ENCODE peak calls at places on chromosome 13, in eight cellular contexts. One of them, this sample, is unnamed.

GRCh38 chr13:112728375-112729126 is 38.7 kb downstream of the ATP11A start:
- DNase-seq in body of pancreas: no peak
- DNase-seq in tibial nerve: no peak
- DNase-seq in uterus: no peak
- DNase-seq in stomach: no peak
- DNase-seq in adrenal gland: no peak
- DNase-seq in prostate gland: no peak
- DNase-seq in right lobe of liver: no peak
- DNase-seq in this sample: no peak

GRCh38 chr13:41352935-41353801 is 42.1 kb downstream of the NAA16 start:
- DNase-seq in body of pancreas: peak; percentile 24
- DNase-seq in tibial nerve: peak; percentile 41
- DNase-seq in uterus: no peak
- DNase-seq in stomach: no peak
- DNase-seq in adrenal gland: peak; percentile 42
- DNase-seq in prostate gland: no peak
- DNase-seq in right lobe of liver: no peak
- DNase-seq in this sample: no peak

GRCh38 chr13:85549819-85550218 is 249.4 kb downstream of the SLITRK6 start:
- DNase-seq in body of pancreas: no peak
- DNase-seq in tibial nerve: no peak
- DNase-seq in uterus: no peak
- DNase-seq in stomach: no peak
- DNase-seq in adrenal gland: no peak
- DNase-seq in prostate gland: no peak
- DNase-seq in right lobe of liver: no peak
- DNase-seq in this sample: no peak

GRCh38 chr13:111862836-111863815 is 203.8 kb upstream of the SOX1 start:
- DNase-seq in body of pancreas: no peak
- DNase-seq in tibial nerve: no peak
- DNase-seq in uterus: no peak
- DNase-seq in stomach: no peak
- DNase-seq in adrenal gland: no peak
- DNase-seq in prostate gland: no peak
- DNase-seq in right lobe of liver: peak; percentile 28
- DNase-seq in this sample: no peak

GRCh38 chr13:101514695-101515275 is 62.3 kb downstream of the ITGBL1 start:
- DNase-seq in body of pancreas: peak; percentile 29
- DNase-seq in tibial nerve: peak; percentile 81
- DNase-seq in uterus: no peak
- DNase-seq in stomach: no peak
- DNase-seq in adrenal gland: peak; percentile 30
- DNase-seq in prostate gland: no peak
- DNase-seq in right lobe of liver: peak; percentile 53
- DNase-seq in this sample: no peak

GRCh38 chr13:98385591-98385990 is 191.3 kb downstream of the STK24 start:
- DNase-seq in body of pancreas: no peak
- DNase-seq in tibial nerve: no peak
- DNase-seq in uterus: no peak
- DNase-seq in stomach: no peak
- DNase-seq in adrenal gland: no peak
- DNase-seq in prostate gland: no peak
- DNase-seq in right lobe of liver: no peak
- DNase-seq in this sample: no peak

GRCh38 chr13:100423375-100423774 is 165.2 kb downstream of the GGACT start:
- DNase-seq in body of pancreas: no peak
- DNase-seq in tibial nerve: no peak
- DNase-seq in uterus: no peak
- DNase-seq in stomach: no peak
- DNase-seq in adrenal gland: no peak
- DNase-seq in prostate gland: no peak
- DNase-seq in right lobe of liver: no peak
- DNase-seq in this sample: no peak

GRCh38 chr13:113800576-113800926 is 41.5 kb downstream of the TMEM255B start:
- DNase-seq in body of pancreas: no peak
- DNase-seq in tibial nerve: no peak
- DNase-seq in uterus: no peak
- DNase-seq in stomach: no peak
- DNase-seq in adrenal gland: no peak
- DNase-seq in prostate gland: no peak
- DNase-seq in right lobe of liver: no peak
- DNase-seq in this sample: no peak

GRCh38 chr13:112177889-112178288 is 110.9 kb downstream of the SOX1 start:
- DNase-seq in body of pancreas: no peak
- DNase-seq in tibial nerve: no peak
- DNase-seq in uterus: no peak
- DNase-seq in stomach: no peak
- DNase-seq in adrenal gland: no peak
- DNase-seq in prostate gland: no peak
- DNase-seq in right lobe of liver: peak; percentile 6
- DNase-seq in this sample: no peak

GRCh38 chr13:30607908-30608307 is 9.8 kb upstream of the USPL1 start:
- DNase-seq in body of pancreas: no peak
- DNase-seq in tibial nerve: no peak
- DNase-seq in uterus: no peak
- DNase-seq in stomach: peak; percentile 34
- DNase-seq in adrenal gland: no peak
- DNase-seq in prostate gland: no peak
- DNase-seq in right lobe of liver: no peak
- DNase-seq in this sample: no peak

GRCh38 chr13:98912846-98913245 is 65.0 kb downstream of the DOCK9 start:
- DNase-seq in body of pancreas: no peak
- DNase-seq in tibial nerve: no peak
- DNase-seq in uterus: no peak
- DNase-seq in stomach: no peak
- DNase-seq in adrenal gland: no peak
- DNase-seq in prostate gland: no peak
- DNase-seq in right lobe of liver: no peak
- DNase-seq in this sample: no peak

GRCh38 chr13:110027470-110028240 is 241.3 kb upstream of the IRS2 start:
- DNase-seq in body of pancreas: no peak
- DNase-seq in tibial nerve: no peak
- DNase-seq in uterus: no peak
- DNase-seq in stomach: no peak
- DNase-seq in adrenal gland: no peak
- DNase-seq in prostate gland: no peak
- DNase-seq in right lobe of liver: no peak
- DNase-seq in this sample: no peak

GRCh38 chr13:42707596-42707995 is 73.8 kb upstream of the FAM216B start:
- DNase-seq in body of pancreas: no peak
- DNase-seq in tibial nerve: no peak
- DNase-seq in uterus: no peak
- DNase-seq in stomach: no peak
- DNase-seq in adrenal gland: no peak
- DNase-seq in prostate gland: no peak
- DNase-seq in right lobe of liver: no peak
- DNase-seq in this sample: no peak

GRCh38 chr13:50149143-50149703 is 134.0 kb downstream of the KCNRG start:
- DNase-seq in body of pancreas: no peak
- DNase-seq in tibial nerve: no peak
- DNase-seq in uterus: no peak
- DNase-seq in stomach: no peak
- DNase-seq in adrenal gland: no peak
- DNase-seq in prostate gland: no peak
- DNase-seq in right lobe of liver: no peak
- DNase-seq in this sample: no peak

GRCh38 chr13:55062662-55063061 is 2034.0 kb downstream of the OLFM4 start:
- DNase-seq in body of pancreas: no peak
- DNase-seq in tibial nerve: no peak
- DNase-seq in uterus: no peak
- DNase-seq in stomach: no peak
- DNase-seq in adrenal gland: no peak
- DNase-seq in prostate gland: no peak
- DNase-seq in right lobe of liver: no peak
- DNase-seq in this sample: no peak

GRCh38 chr13:111516712-111517640 is 196.5 kb downstream of the TEX29 start:
- DNase-seq in body of pancreas: no peak
- DNase-seq in tibial nerve: no peak
- DNase-seq in uterus: no peak
- DNase-seq in stomach: no peak
- DNase-seq in adrenal gland: no peak
- DNase-seq in prostate gland: no peak
- DNase-seq in right lobe of liver: no peak
- DNase-seq in this sample: no peak

GRCh38 chr13:110915874-110916670 is 1.2 kb upstream of the ANKRD10 start:
- DNase-seq in body of pancreas: no peak
- DNase-seq in tibial nerve: no peak
- DNase-seq in uterus: no peak
- DNase-seq in stomach: no peak
- DNase-seq in adrenal gland: no peak
- DNase-seq in prostate gland: no peak
- DNase-seq in right lobe of liver: no peak
- DNase-seq in this sample: no peak

GRCh38 chr13:110471833-110472162 is 89.7 kb downstream of the RAB20 start:
- DNase-seq in body of pancreas: peak; percentile 29
- DNase-seq in tibial nerve: peak; percentile 53
- DNase-seq in uterus: no peak
- DNase-seq in stomach: peak; percentile 35
- DNase-seq in adrenal gland: peak; percentile 71
- DNase-seq in prostate gland: no peak
- DNase-seq in right lobe of liver: peak; percentile 58
- DNase-seq in this sample: peak; percentile 68

GRCh38 chr13:100848304-100848703 is 173.7 kb upstream of the TMTC4 start:
- DNase-seq in body of pancreas: no peak
- DNase-seq in tibial nerve: no peak
- DNase-seq in uterus: no peak
- DNase-seq in stomach: no peak
- DNase-seq in adrenal gland: no peak
- DNase-seq in prostate gland: no peak
- DNase-seq in right lobe of liver: no peak
- DNase-seq in this sample: no peak

GRCh38 chr13:108176685-108177274 is 38.6 kb downstream of the LIG4 start:
- DNase-seq in body of pancreas: peak; percentile 70
- DNase-seq in tibial nerve: peak; percentile 34
- DNase-seq in uterus: no peak
- DNase-seq in stomach: peak; percentile 31
- DNase-seq in adrenal gland: peak; percentile 47
- DNase-seq in prostate gland: no peak
- DNase-seq in right lobe of liver: no peak
- DNase-seq in this sample: no peak

GRCh38 chr13:65787087-65787486 is 1443.0 kb downstream of the PCDH9 start:
- DNase-seq in body of pancreas: no peak
- DNase-seq in tibial nerve: no peak
- DNase-seq in uterus: no peak
- DNase-seq in stomach: no peak
- DNase-seq in adrenal gland: no peak
- DNase-seq in prostate gland: no peak
- DNase-seq in right lobe of liver: no peak
- DNase-seq in this sample: no peak

GRCh38 chr13:44306401-44307192 is 67.0 kb upstream of the SERP2 start:
- DNase-seq in body of pancreas: no peak
- DNase-seq in tibial nerve: peak; percentile 37
- DNase-seq in uterus: peak; percentile 87
- DNase-seq in stomach: peak; percentile 77
- DNase-seq in adrenal gland: peak; percentile 62
- DNase-seq in prostate gland: peak; percentile 74
- DNase-seq in right lobe of liver: no peak
- DNase-seq in this sample: no peak
- H3K4me1 ChIP-seq in body of pancreas: peaks cover 7% of the 10 kb centered on the region
- H3K4me1 ChIP-seq in tibial nerve: peaks cover 25% of the 10 kb centered on the region
- H3K4me1 ChIP-seq in uterus: peaks cover 20% of the 10 kb centered on the region
- H3K4me1 ChIP-seq in stomach: peaks cover 62% of the 10 kb centered on the region
- H3K4me1 ChIP-seq in adrenal gland: no peaks in the 10 kb centered on the region
- H3K4me1 ChIP-seq in prostate gland: peaks cover 24% of the 10 kb centered on the region
- H3K4me1 ChIP-seq in right lobe of liver: peaks cover 6% of the 10 kb centered on the region
- H3K4me1 ChIP-seq in this sample: peaks cover 53% of the 10 kb centered on the region

GRCh38 chr13:57629821-57630235 is 1.7 kb upstream of the PCDH17 start:
- DNase-seq in body of pancreas: peak; percentile 93
- DNase-seq in tibial nerve: peak; percentile 65
- DNase-seq in uterus: peak; percentile 74
- DNase-seq in stomach: peak; percentile 67
- DNase-seq in adrenal gland: peak; percentile 86
- DNase-seq in prostate gland: no peak
- DNase-seq in right lobe of liver: peak; percentile 72
- DNase-seq in this sample: peak; percentile 42
- TF ChIP-seq POLR2A in body of pancreas: peak; percentile 68
- TF ChIP-seq POLR2A in tibial nerve: peak; percentile 24
- TF ChIP-seq POLR2A in uterus: peak; percentile 94
- TF ChIP-seq POLR2A in stomach: no peak
- TF ChIP-seq POLR2A in adrenal gland: peak; percentile 95
- TF ChIP-seq POLR2A in prostate gland: no peak
- TF ChIP-seq POLR2A in right lobe of liver: peak; percentile 65
- TF ChIP-seq POLR2A in this sample: peak; percentile 79

GRCh38 chr13:23512762-23513395 is 57.3 kb upstream of the TNFRSF19 start:
- DNase-seq in body of pancreas: no peak
- DNase-seq in tibial nerve: no peak
- DNase-seq in uterus: no peak
- DNase-seq in stomach: no peak
- DNase-seq in adrenal gland: no peak
- DNase-seq in prostate gland: no peak
- DNase-seq in right lobe of liver: no peak
- DNase-seq in this sample: no peak
- TF ChIP-seq CTCF in body of pancreas: no peak
- TF ChIP-seq CTCF in tibial nerve: no peak
- TF ChIP-seq CTCF in uterus: no peak
- TF ChIP-seq CTCF in stomach: no peak
- TF ChIP-seq CTCF in adrenal gland: no peak
- TF ChIP-seq CTCF in prostate gland: no peak
- TF ChIP-seq CTCF in right lobe of liver: no peak
- TF ChIP-seq CTCF in this sample: no peak

DNA sequence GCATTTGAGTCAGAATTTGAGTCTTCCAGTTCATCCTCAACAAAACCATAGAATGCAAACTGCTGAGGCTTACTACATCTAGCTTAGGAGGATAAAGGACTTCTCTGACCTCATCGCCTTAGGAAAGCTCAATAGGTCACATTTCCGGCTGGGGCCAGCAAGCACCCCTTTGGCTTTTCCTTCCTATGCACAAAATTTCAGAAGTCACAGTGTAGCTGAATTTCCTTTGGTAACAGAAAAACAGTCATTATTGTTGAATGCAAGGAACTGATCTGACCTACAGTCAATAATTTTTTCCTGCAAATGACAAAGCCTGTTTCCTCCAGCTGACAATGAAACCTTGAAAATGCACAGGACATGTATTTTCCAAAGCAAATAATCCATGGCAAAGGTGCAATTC is 32.8 kb upstream of the LRCH1 start:
- DNase-seq in body of pancreas: no peak
- DNase-seq in tibial nerve: no peak
- DNase-seq in uterus: no peak
- DNase-seq in stomach: no peak
- DNase-seq in adrenal gland: no peak
- DNase-seq in prostate gland: no peak
- DNase-seq in right lobe of liver: no peak
- DNase-seq in this sample: no peak
- H3K4me1 ChIP-seq in body of pancreas: no peaks in the 10 kb centered on the region
- H3K4me1 ChIP-seq in tibial nerve: peaks cover 21% of the 10 kb centered on the region
- H3K4me1 ChIP-seq in uterus: no peaks in the 10 kb centered on the region
- H3K4me1 ChIP-seq in stomach: no peaks in the 10 kb centered on the region
- H3K4me1 ChIP-seq in adrenal gland: no peaks in the 10 kb centered on the region
- H3K4me1 ChIP-seq in prostate gland: no peaks in the 10 kb centered on the region
- H3K4me1 ChIP-seq in right lobe of liver: no peaks in the 10 kb centered on the region
- H3K4me1 ChIP-seq in this sample: no peaks in the 10 kb centered on the region

This sample was measured in gastrocnemius medialis.